ENCODE peak calls at places on chromosomes 12 and 14, in five cellular contexts. L is K562, Z is HepG2, W is upper lobe of left lung, G is HCT116. B is an unnamed sample.

GRCh38 chr14:104169005-104169764 is 30.8 kb downstream of the KIF26A start:
- ATAC-seq in L (no peak), Z (no peak), W (no peak), G (no peak), B (no peak)

GRCh38 chr12:69107541-69107940 is 131.8 kb upstream of the CPSF6 start:
- ATAC-seq in L (no peak), Z (no peak), W (no peak), G (no peak), B (no peak)

GRCh38 chr12:52423035-52423434 is 11.1 kb downstream of the KRT75 start:
- ATAC-seq in L (no peak), Z (no peak), W (no peak), G (no peak), B (peak)

GRCh38 chr12:475286-475685 is 15.5 kb downstream of the B4GALNT3 start:
- ATAC-seq in L (no peak), Z (no peak), W (no peak), G (no peak), B (no peak)

GRCh38 chr12:51326762-51327439 is 2.9 kb upstream of the BIN2 start:
- ATAC-seq in L (peak), Z (no peak), W (peak), G (no peak), B (peak)

GRCh38 chr12:122184522-122184921 is 1.6 kb downstream of the LRRC43 start:
- ATAC-seq in L (no peak), Z (no peak), W (no peak), G (no peak), B (no peak)

GRCh38 chr12:93199831-93200236 is 177.9 kb upstream of the NUDT4 start:
- ATAC-seq in L (peak), Z (no peak), W (no peak), G (no peak), B (no peak)

GRCh38 chr12:98345308-98345876 is 170.0 kb upstream of the TMPO start:
- ATAC-seq in L (peak), Z (no peak), W (no peak), G (no peak), B (no peak)

GRCh38 chr12:125455556-125455955 is 390.3 kb downstream of the AACS start:
- ATAC-seq in L (no peak), Z (no peak), W (no peak), G (no peak), B (no peak)

GRCh38 chr12:120110550-120111501 is 5.7 kb downstream of the RAB35 start:
- ATAC-seq in L (peak), Z (no peak), W (peak), G (peak), B (peak)

GRCh38 chr12:92608418-92609091 is 94.2 kb upstream of the PLEKHG7 start:
- ATAC-seq in L (peak), Z (peak), W (peak), G (peak), B (no peak)

GRCh38 chr14:91372680-91373495 is 44.7 kb downstream of the CCDC88C start:
- ATAC-seq in L (peak), Z (no peak), W (no peak), G (no peak), B (no peak)

GRCh38 chr14:34111505-34111904 is 160.6 kb upstream of the EGLN3 start:
- ATAC-seq in L (no peak), Z (no peak), W (no peak), G (no peak), B (no peak)

GRCh38 chr14:52348279-52348678 is 34.2 kb downstream of the PTGER2 start:
- ATAC-seq in L (no peak), Z (no peak), W (no peak), G (no peak), B (no peak)

GRCh38 chr12:52633383-52633782 is 15.0 kb upstream of the KRT73 start:
- ATAC-seq in L (no peak), Z (no peak), W (no peak), G (no peak), B (no peak)

GRCh38 chr14:92770454-92770853 is 22.0 kb upstream of the LGMN start:
- ATAC-seq in L (no peak), Z (no peak), W (no peak), G (no peak), B (no peak)

GRCh38 chr14:50805396-50805795 is 25.6 kb downstream of the NIN start:
- ATAC-seq in L (no peak), Z (no peak), W (no peak), G (no peak), B (no peak)

GRCh38 chr14:54652188-54652889 is 85.4 kb downstream of the SAMD4A start:
- ATAC-seq in L (no peak), Z (peak), W (peak), G (peak), B (peak)

GRCh38 chr14:94393474-94393873 is 5.1 kb upstream of the SERPINA1 start:
- ATAC-seq in L (no peak), Z (no peak), W (no peak), G (no peak), B (no peak)

GRCh38 chr12:108616941-108617858 is 16.5 kb downstream of the SELPLG start:
- ATAC-seq in L (no peak), Z (no peak), W (peak), G (no peak), B (no peak)

GRCh38 chr12:121085842-121086353 is 46.8 kb upstream of the P2RX7 start:
- ATAC-seq in L (peak), Z (peak), W (no peak), G (no peak), B (no peak)

GRCh38 chr14:61264022-61264571 is 17.0 kb downstream of the TMEM30B start:
- ATAC-seq in L (no peak), Z (no peak), W (no peak), G (no peak), B (no peak)

GRCh38 chr14:70919774-70920173 is 12.5 kb downstream of the PCNX1 start:
- ATAC-seq in L (no peak), Z (no peak), W (peak), G (no peak), B (no peak)

GRCh38 chr12:51346581-51346980 is at the start of gene CELA1:
- ATAC-seq in L (no peak), Z (no peak), W (no peak), G (no peak), B (no peak)

GRCh38 chr12:414841-415240 is 13.4 kb downstream of the CCDC77 start:
- ATAC-seq in L (no peak), Z (no peak), W (no peak), G (no peak), B (no peak)

GRCh38 chr14:73272393-73272792 is 35.1 kb downstream of the PAPLN start:
- ATAC-seq in L (no peak), Z (no peak), W (no peak), G (no peak), B (no peak)
- TF ChIP-seq POLR2AphosphoS5 in L (no peak), Z (no peak), W (no peak), G (no peak), B (no peak)

DNA sequence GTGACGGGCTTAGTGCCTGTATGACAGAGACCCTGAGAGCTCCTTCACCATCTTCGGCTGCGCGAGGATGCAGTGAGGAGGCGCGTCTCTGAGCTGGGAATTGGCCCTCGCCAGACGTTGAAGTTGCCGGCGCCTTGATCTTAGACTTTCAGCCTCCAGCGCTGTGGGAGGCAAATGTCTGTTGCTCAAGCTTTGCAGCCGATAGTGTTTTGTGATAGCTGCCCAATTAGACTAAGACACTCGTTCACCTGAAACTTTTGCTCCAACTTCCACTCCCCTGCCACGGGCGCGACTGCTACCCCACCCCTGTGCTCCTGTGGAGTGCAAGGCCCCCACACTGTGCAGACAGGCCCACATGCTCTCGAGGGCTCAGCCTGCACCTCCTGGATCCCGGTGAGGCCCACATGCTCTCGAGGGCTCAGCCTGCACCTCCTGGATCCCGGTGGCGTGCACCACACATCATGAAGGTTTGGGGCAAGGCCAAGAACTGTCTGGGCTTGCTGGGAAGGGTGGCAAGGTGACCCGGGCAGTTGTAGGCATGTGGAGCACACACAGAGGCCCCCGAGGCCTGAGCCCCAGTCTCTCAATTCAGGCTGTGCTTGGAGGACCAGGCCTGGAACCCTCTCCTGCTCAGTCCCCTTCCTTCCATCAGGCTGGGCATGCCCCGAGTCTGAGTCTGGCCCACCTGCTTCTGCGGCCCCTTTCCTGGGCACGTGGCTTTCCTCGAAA is 324.6 kb downstream of the TMEM121 start:
- ATAC-seq in L (no peak), Z (no peak), W (no peak), G (no peak), B (no peak)
- H3K4me3 ChIP-seq in L (no peak), Z (no peak), W (no peak), G (no peak), B (no peak)

GRCh38 chr14:24422694-24423531 is 6.6 kb downstream of the CBLN3 start:
- ATAC-seq in L (no peak), Z (peak), W (no peak), G (no peak), B (no peak)
- TF ChIP-seq POLR2A in L (no peak), Z (no peak), W (no peak), G (no peak), B (no peak)

DNA sequence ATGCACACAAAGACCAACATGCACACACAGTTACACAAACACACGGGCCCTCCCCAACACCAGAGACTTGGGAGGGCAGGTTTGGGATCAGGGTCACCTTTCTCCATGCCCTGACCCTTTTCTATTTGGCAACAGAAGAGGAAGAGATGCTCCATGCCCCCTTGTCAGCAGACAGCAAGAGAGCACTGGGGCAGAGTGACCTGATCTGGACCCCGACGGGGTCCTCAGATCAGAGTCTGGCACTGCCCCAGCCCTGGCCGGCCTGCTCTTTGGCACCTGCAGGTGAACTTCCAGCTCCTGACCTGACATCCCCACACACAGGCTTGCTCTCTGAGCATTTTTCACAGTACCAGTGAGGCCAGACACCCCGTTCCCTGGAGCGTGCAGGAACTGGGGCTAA is 21.4 kb downstream of the ADCY6 start:
- ATAC-seq in L (no peak), Z (no peak), W (no peak), G (no peak), B (no peak)
- TF ChIP-seq POLR2AphosphoS5 in L (no peak), Z (no peak), W (no peak), G (no peak), B (no peak)

GRCh38 chr12:104643093-104643646 is 186.4 kb downstream of the CHST11 start:
- ATAC-seq in L (no peak), Z (no peak), W (peak), G (no peak), B (no peak)
- H3K4me3 ChIP-seq in L (no peak), Z (no peak), W (no peak), G (no peak), B (no peak)

DNA sequence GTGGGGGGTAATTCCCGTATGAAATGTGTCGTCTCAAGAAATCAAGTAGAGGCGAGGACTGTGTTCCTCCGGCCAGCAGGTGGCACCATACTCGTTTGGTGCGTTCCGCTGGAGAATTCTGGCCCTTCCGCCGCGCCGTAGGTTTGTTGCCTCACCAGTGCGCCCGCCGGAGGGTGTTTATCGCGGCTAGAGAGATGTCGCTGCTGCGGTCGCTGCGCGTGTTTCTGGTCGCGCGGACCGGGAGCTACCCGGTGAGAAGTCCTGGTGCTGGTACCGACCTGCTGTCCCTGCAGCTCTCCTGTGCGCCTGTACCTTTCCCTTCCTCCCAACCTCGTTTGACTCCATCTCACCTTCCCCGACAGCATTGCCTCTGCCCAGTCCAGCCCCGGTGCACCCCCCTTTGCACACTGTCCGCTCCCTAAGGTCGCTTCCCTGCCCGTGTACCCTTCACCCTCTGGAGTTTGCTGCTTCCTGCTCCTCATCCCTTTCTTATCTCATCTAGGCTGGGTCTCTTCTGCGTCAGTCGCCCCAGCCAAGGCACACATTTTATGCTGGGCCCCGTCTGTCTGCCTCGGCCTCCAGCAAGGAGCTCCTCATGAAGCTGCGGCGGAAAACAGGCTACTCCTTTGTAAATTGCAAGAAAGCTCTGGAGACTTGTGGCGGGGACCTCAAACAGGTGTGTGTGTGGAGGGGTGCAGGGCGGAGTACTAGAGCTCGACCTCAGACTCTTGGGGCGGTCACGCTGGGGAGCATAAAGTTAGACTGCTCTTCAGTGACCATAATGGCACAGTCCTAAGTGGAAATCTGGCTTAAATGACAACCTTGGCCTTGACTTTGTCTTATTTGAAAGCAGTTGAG is at the start of gene TSFM:
- ATAC-seq in L (peak), Z (peak), W (peak), G (peak), B (peak)
- TF ChIP-seq POLR2A in L (peak), Z (peak), W (peak), G (peak), B (peak)

GRCh38 chr12:14561677-14562076 is 6.0 kb downstream of the PLBD1 start:
- ATAC-seq in L (no peak), Z (no peak), W (no peak), G (no peak), B (no peak)

GRCh38 chr12:14557966-14558365 is 9.7 kb downstream of the PLBD1 start:
- ATAC-seq in L (no peak), Z (no peak), W (no peak), G (no peak), B (no peak)

GRCh38 chr12:14563051-14563450 is 4.6 kb downstream of the PLBD1 start:
- ATAC-seq in L (no peak), Z (no peak), W (no peak), G (no peak), B (no peak)

GRCh38 chr12:14558377-14559051 is 9.2 kb downstream of the PLBD1 start:
- ATAC-seq in L (no peak), Z (no peak), W (peak), G (no peak), B (no peak)

GRCh38 chr12:14560904-14561574 is 6.6 kb downstream of the PLBD1 start:
- ATAC-seq in L (no peak), Z (no peak), W (no peak), G (no peak), B (no peak)
- TF ChIP-seq POLR2AphosphoS5 in L (no peak), Z (no peak), W (no peak), G (no peak), B (no peak)

B was measured in gastroesophageal sphincter.